ENCODE peak calls at places on chromosomes 2 and 18, in five cellular contexts. E, Q, H, Z and K are unnamed samples.

GRCh38 chr2:134445981-134446380 is 192.1 kb downstream of the MGAT5 start:
- DNase-seq in Z (no peak), E (no peak), H (no peak), Q (no peak), K (no peak)

GRCh38 chr2:128276878-128277675 is 41.6 kb downstream of the HS6ST1 start:
- DNase-seq in H (no peak), E (peak; percentile 20), Z (no peak), Q (no peak), K (no peak)

GRCh38 chr2:148534416-148535205 is 109.9 kb upstream of the EPC2 start:
- DNase-seq in Z (no peak), H (no peak), E (no peak), Q (no peak), K (no peak)

GRCh38 chr2:70895249-70895648 is 40.5 kb upstream of the ATP6V1B1 start:
- DNase-seq in Q (no peak), H (no peak), E (no peak), Z (no peak), K (no peak)

GRCh38 chr2:193348055-193348454 is 1153.3 kb upstream of the TMEFF2 start:
- DNase-seq in E (no peak), Q (no peak), Z (no peak), H (no peak), K (no peak)

GRCh38 chr2:188580738-188581137 is 289.1 kb downstream of the GULP1 start:
- DNase-seq in H (no peak), Z (no peak), E (no peak), Q (no peak), K (no peak)

GRCh38 chr18:32049393-32050161 is 31.0 kb downstream of the RNF125 start:
- DNase-seq in H (no peak), Q (no peak), Z (no peak), E (no peak), K (no peak)

GRCh38 chr2:8391126-8391525 is 290.7 kb upstream of the ID2 start:
- DNase-seq in H (no peak), Z (no peak), E (no peak), Q (no peak), K (no peak)

GRCh38 chr2:69918391-69918790 is 3.5 kb downstream of the MXD1 start:
- DNase-seq in E (no peak), Z (no peak), Q (no peak), H (no peak), K (no peak)

GRCh38 chr2:191059308-191059707 is 45.3 kb upstream of the STAT1 start:
- DNase-seq in Q (no peak), Z (no peak), E (no peak), H (no peak), K (no peak)

GRCh38 chr2:3398837-3399236 is 19.3 kb downstream of the TRAPPC12 start:
- DNase-seq in H (no peak), Q (no peak), Z (no peak), E (no peak), K (no peak)

GRCh38 chr2:62774555-62775366 is 69.2 kb downstream of the EHBP1 start:
- DNase-seq in Q (peak; percentile 21), H (peak; percentile 63), Z (no peak), E (no peak), K (peak; percentile 65)

GRCh38 chr2:157093666-157094065 is 163.8 kb upstream of the GALNT5 start:
- DNase-seq in Z (no peak), E (no peak), H (no peak), Q (no peak), K (no peak)

GRCh38 chr2:64056021-64056420 is 36.8 kb upstream of the VPS54 start:
- DNase-seq in Q (no peak), E (no peak), H (no peak), Z (no peak), K (no peak)

GRCh38 chr2:24124003-24124585 is 825 bp downstream of the FAM228B start:
- DNase-seq in Z (no peak), E (no peak), H (peak; percentile 34), Q (no peak), K (no peak)

GRCh38 chr2:104487381-104487780 is 366.5 kb upstream of the POU3F3 start:
- DNase-seq in E (no peak), H (no peak), Q (no peak), Z (no peak), K (no peak)

GRCh38 chr2:33784488-33784887 is 185.4 kb upstream of the FAM98A start:
- DNase-seq in Z (no peak), H (no peak), E (no peak), Q (no peak), K (no peak)

GRCh38 chr2:113876503-113877387 is 13.1 kb upstream of the ACTR3 start:
- DNase-seq in Z (no peak), H (no peak), Q (no peak), E (peak; percentile 63), K (no peak)

GRCh38 chr2:225457462-225457861 is 58.0 kb downstream of the NYAP2 start:
- DNase-seq in E (no peak), H (no peak), Q (no peak), Z (no peak), K (no peak)

GRCh38 chr2:53787255-53787910 is 539 bp downstream of the ERLEC1 start:
- DNase-seq in H (peak; percentile 48), Q (no peak), E (no peak), Z (no peak), K (peak; percentile 78)

GRCh38 chr2:174442546-174443510 is 44.0 kb downstream of the GPR155 start:
- DNase-seq in Z (no peak), H (peak; percentile 89), Q (no peak), E (no peak), K (peak; percentile 71)

GRCh38 chr18:64409511-64409910 is 260.6 kb upstream of the LINC00305 start:
- DNase-seq in H (no peak), Q (peak; percentile 17), E (no peak), Z (no peak), K (peak; percentile 17)

GRCh38 chr18:47283476-47283875 is 32.0 kb upstream of the SKOR2 start:
- DNase-seq in Q (no peak), H (peak; percentile 33), E (peak; percentile 34), Z (no peak), K (peak; percentile 18)

GRCh38 chr2:69525261-69525660 is 88.0 kb upstream of the NFU1 start:
- DNase-seq in E (no peak), Q (no peak), H (peak; percentile 71), Z (no peak), K (no peak)

GRCh38 chr2:54692556-54692955 is 30.9 kb upstream of the EML6 start:
- DNase-seq in H (no peak), Z (no peak), Q (no peak), E (no peak), K (no peak)

GRCh38 chr2:22002066-22002465 is 878.3 kb downstream of the TDRD15 start:
- DNase-seq in Z (no peak), E (no peak), H (no peak), Q (no peak), K (no peak)

GRCh38 chr2:206463685-206464084 is 20.4 kb downstream of the ADAM23 start:
- DNase-seq in Q (no peak), Z (no peak), H (no peak), E (no peak), K (no peak)

GRCh38 chr18:31233550-31234306 is 71.1 kb upstream of the DSC1 start:
- DNase-seq in Q (no peak), H (no peak), E (no peak), Z (no peak), K (no peak)

GRCh38 chr2:69585855-69586560 is 57.5 kb downstream of the AAK1 start:
- DNase-seq in Z (no peak), E (no peak), H (no peak), Q (no peak), K (no peak)

GRCh38 chr18:24995056-24995455 is 356.9 kb downstream of the ZNF521 start:
- DNase-seq in Q (no peak), Z (no peak), E (no peak), H (peak; percentile 83), K (no peak)

GRCh38 chr2:164692114-164692513 is 70.8 kb upstream of the GRB14 start:
- DNase-seq in Q (no peak), H (no peak), Z (no peak), E (no peak), K (no peak)

GRCh38 chr2:97806738-97807618 is 93.6 kb downstream of the ZAP70 start:
- DNase-seq in Z (peak; percentile 58), H (peak; percentile 69), E (peak; percentile 81), Q (peak; percentile 55), K (peak; percentile 70)

GRCh38 chr2:149739880-149740265 is 152.3 kb upstream of the MMADHC start:
- DNase-seq in H (no peak), Z (no peak), E (no peak), Q (no peak), K (no peak)

GRCh38 chr2:182132605-182133004 is 147.0 kb downstream of the PPP1R1C start:
- DNase-seq in E (no peak), H (peak; percentile 53), Z (no peak), Q (no peak), K (peak; percentile 18)

GRCh38 chr2:63763336-63764056 is 78.2 kb upstream of the UGP2 start:
- DNase-seq in H (peak; percentile 28), Q (no peak), E (no peak), Z (no peak), K (peak; percentile 20)

GRCh38 chr2:233000886-233001750 is 11.9 kb downstream of the NGEF start:
- DNase-seq in H (no peak), Z (no peak), E (no peak), Q (no peak), K (no peak)

GRCh38 chr2:38216886-38217285 is 140.9 kb upstream of the CYP1B1 start:
- DNase-seq in E (no peak), H (no peak), Z (no peak), Q (no peak), K (no peak)
- H4K91ac ChIP-seq in E (no peak overlapping the region), H (no peak overlapping the region), Z (no peak overlapping the region), Q (no peak overlapping the region), K (no peak overlapping the region)

GRCh38 chr2:47696478-47696831 is 86.5 kb upstream of the MSH6 start:
- DNase-seq in Q (no peak), Z (no peak), E (no peak), H (no peak), K (no peak)
- H2BK15ac ChIP-seq in Q (no peak overlapping the region), Z (no peak overlapping the region), E (no peak overlapping the region), H (no peak overlapping the region), K (no peak overlapping the region)

GRCh38 chr2:28610583-28611201 is 114.8 kb downstream of the PLB1 start:
- DNase-seq in Q (no peak), Z (no peak), E (no peak), H (peak; percentile 96), K (peak; percentile 87)
- H4K91ac ChIP-seq in Q (no peak overlapping the region), Z (no peak overlapping the region), E (no peak overlapping the region), H (peak overlapping the region; percentile 14), K (no peak overlapping the region)

DNA sequence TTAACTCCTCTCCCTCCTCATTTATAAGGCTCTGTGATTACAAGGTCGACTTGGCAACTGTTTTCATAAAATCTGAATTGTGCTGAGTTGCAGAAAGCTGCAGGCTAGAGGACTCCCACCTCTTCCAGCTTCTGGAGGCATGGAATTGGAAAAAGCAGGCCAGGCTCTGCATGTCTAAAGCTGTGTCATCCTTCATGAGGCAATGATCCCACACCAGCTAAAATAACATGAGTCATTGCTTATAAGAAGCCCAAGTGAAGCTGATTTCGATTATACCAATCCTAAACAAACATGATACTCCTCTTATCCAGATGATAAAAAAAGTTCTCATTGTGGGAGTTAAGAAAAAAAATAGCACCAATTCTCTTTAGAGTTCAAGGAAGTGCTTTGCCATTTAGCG is 11.8 kb downstream of the ARHGAP28 start:
- DNase-seq in H (peak; percentile 100), E (no peak), Z (no peak), Q (no peak), K (peak; percentile 97)
- H2BK15ac ChIP-seq in H (no peak overlapping the region), E (no peak overlapping the region), Z (no peak overlapping the region), Q (no peak overlapping the region), K (no peak overlapping the region)